ENCODE peak calls at places on chromosomes 1 and 21, in nine cellular contexts. G, K, Q, B, D, J, I, L and H are unnamed samples.

GRCh38 chr1:182699673-182700350 is 15.4 kb upstream of the RGS8 start:
- DNase-seq in G (no peak), K (peak), Q (no peak), B (no peak), D (no peak), J (no peak), I (no peak), L (no peak), H (no peak)

GRCh38 chr1:99943238-99943794 is 26.5 kb upstream of the SLC35A3 start:
- DNase-seq in G (no peak), K (peak), Q (peak), B (peak), D (no peak), J (peak), I (no peak), L (no peak), H (peak)

GRCh38 chr1:174217787-174218574 is 58.7 kb downstream of the RABGAP1L start:
- DNase-seq in G (no peak), K (peak), Q (no peak), B (peak), D (no peak), J (peak), I (no peak), L (no peak), H (no peak)

GRCh38 chr1:212915245-212916091 is 34.9 kb upstream of the VASH2 start:
- DNase-seq in G (no peak), K (peak), Q (no peak), B (peak), D (no peak), J (peak), I (no peak), L (no peak), H (peak)

GRCh38 chr1:93000291-93000690 is 39.0 kb upstream of the DIPK1A start:
- DNase-seq in G (no peak), K (no peak), Q (no peak), B (no peak), D (no peak), J (no peak), I (peak), L (no peak), H (no peak)

GRCh38 chr21:34889287-34889536 is 159.9 kb downstream of the RUNX1 start:
- DNase-seq in G (no peak), K (peak), Q (no peak), B (no peak), D (peak), J (peak), I (peak), L (peak), H (peak)

GRCh38 chr1:185238447-185238846 is 78.6 kb downstream of the IVNS1ABP start:
- DNase-seq in G (no peak), K (peak), Q (no peak), B (peak), D (no peak), J (peak), I (no peak), L (no peak), H (no peak)

GRCh38 chr1:158283965-158284364 is 5.8 kb upstream of the CD1C start:
- DNase-seq in G (no peak), K (no peak), Q (no peak), B (peak), D (no peak), J (no peak), I (no peak), L (no peak), H (no peak)

GRCh38 chr21:34886554-34887385 is 162.3 kb downstream of the RUNX1 start:
- DNase-seq in G (no peak), K (no peak), Q (no peak), B (peak), D (peak), J (no peak), I (peak), L (peak), H (peak)

GRCh38 chr1:230112131-230112701 is 45.2 kb downstream of the GALNT2 start:
- DNase-seq in G (no peak), K (no peak), Q (no peak), B (peak), D (no peak), J (no peak), I (no peak), L (no peak), H (no peak)

GRCh38 chr1:9652379-9653194 is 1.1 kb downstream of the PIK3CD start:
- DNase-seq in G (no peak), K (no peak), Q (no peak), B (peak), D (peak), J (no peak), I (no peak), L (peak), H (no peak)

GRCh38 chr1:98211271-98211840 is 290.5 kb upstream of the DPYD start:
- DNase-seq in G (no peak), K (peak), Q (no peak), B (no peak), D (no peak), J (peak), I (no peak), L (no peak), H (no peak)

GRCh38 chr1:235650341-235651169 is 971 bp upstream of the GNG4 start:
- DNase-seq in G (no peak), K (no peak), Q (no peak), B (no peak), D (no peak), J (peak), I (peak), L (peak), H (peak)

GRCh38 chr1:240093120-240093961 is 1.7 kb downstream of the FMN2 start:
- DNase-seq in G (no peak), K (peak), Q (no peak), B (no peak), D (no peak), J (peak), I (no peak), L (peak), H (peak)

GRCh38 chr21:25708467-25709065 is 26.1 kb downstream of the ATP5PF start:
- DNase-seq in G (peak), K (peak), Q (peak), B (peak), D (no peak), J (peak), I (no peak), L (no peak), H (no peak)

GRCh38 chr1:116559304-116559761 is 11.5 kb downstream of the CD58 start:
- DNase-seq in G (no peak), K (no peak), Q (no peak), B (no peak), D (no peak), J (no peak), I (peak), L (no peak), H (no peak)

GRCh38 chr1:228107636-228108035 is 1.5 kb downstream of the MRPL55 start:
- DNase-seq in G (no peak), K (no peak), Q (no peak), B (no peak), D (no peak), J (no peak), I (no peak), L (peak), H (no peak)

GRCh38 chr1:204769997-204770396 is 84.5 kb upstream of the LRRN2 start:
- DNase-seq in G (no peak), K (peak), Q (no peak), B (no peak), D (no peak), J (no peak), I (no peak), L (no peak), H (no peak)

GRCh38 chr1:55040083-55040952 is 970 bp downstream of the PCSK9 start:
- DNase-seq in G (no peak), K (peak), Q (no peak), B (no peak), D (no peak), J (no peak), I (no peak), L (no peak), H (no peak)

GRCh38 chr1:59718064-59718988 is 96.4 kb upstream of the HOOK1 start:
- DNase-seq in G (no peak), K (peak), Q (no peak), B (peak), D (no peak), J (no peak), I (no peak), L (no peak), H (no peak)

GRCh38 chr1:200242379-200243041 is 167.3 kb downstream of the ZNF281 start:
- DNase-seq in G (no peak), K (peak), Q (no peak), B (peak), D (no peak), J (no peak), I (no peak), L (no peak), H (no peak)

GRCh38 chr1:220300442-220301121 is 28.3 kb upstream of the RAB3GAP2 start:
- DNase-seq in G (peak), K (peak), Q (peak), B (no peak), D (peak), J (peak), I (no peak), L (no peak), H (peak)

GRCh38 chr1:27726173-27726793 is 522 bp downstream of the FAM76A start:
- DNase-seq in G (no peak), K (peak), Q (no peak), B (peak), D (peak), J (peak), I (no peak), L (peak), H (peak)

GRCh38 chr1:70864302-70864701 is 183.3 kb downstream of the PTGER3 start:
- DNase-seq in G (no peak), K (no peak), Q (peak), B (no peak), D (no peak), J (peak), I (no peak), L (no peak), H (no peak)

GRCh38 chr21:36310016-36310415 is 10.0 kb upstream of the MORC3 start:
- DNase-seq in G (no peak), K (no peak), Q (no peak), B (no peak), D (no peak), J (no peak), I (no peak), L (no peak), H (no peak)

GRCh38 chr1:5481889-5482288 is 510.3 kb downstream of the NPHP4 start:
- DNase-seq in G (no peak), K (no peak), Q (no peak), B (peak), D (no peak), J (peak), I (no peak), L (no peak), H (no peak)

DNA sequence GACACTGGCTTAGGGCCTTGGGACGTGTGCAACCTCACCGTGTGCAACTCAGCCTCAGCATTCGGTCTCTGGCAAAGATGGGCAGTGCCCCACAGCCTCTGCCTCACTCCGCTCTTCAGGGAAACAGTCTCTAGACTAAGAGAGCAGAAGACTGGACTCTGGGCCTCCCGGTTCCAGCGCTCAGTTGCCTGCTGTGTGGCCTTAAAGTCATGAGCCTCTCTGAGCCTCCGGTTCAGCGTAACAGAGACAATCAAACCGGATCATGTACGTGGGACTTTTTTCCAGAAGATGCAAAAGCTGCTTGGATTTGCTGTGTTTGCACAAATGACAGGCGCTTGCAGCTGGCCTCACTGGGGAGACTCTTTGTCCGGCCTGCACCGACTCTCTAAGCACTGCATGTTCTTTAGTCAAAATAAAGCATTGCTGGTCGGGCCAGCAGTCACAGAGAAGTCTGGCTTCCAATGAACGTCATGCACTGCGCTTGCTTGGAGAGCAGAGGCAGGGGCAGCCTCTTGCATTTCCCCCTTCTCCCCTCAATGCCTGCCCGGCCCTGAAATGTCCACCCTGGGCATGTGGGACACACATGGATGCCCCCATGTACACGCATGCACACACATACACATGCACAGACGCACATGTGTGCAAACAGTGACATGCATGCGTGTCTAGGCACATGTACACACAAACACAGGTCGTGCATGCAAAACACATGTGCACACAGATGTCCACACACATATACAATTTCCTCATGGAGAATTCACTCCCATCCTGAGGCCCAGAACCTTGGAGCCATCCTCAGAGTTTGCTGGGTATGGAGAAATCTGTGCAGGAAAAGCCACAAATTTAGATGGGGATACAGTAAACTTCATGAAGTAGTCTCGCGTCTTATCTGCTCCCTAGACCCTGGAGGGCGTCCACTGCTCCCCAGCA is 152.4 kb downstream of the PRDM16 start:
- DNase-seq in G (no peak), K (no peak), Q (no peak), B (peak), D (no peak), J (no peak), I (no peak), L (no peak), H (no peak)
- TF ChIP-seq CTCF in G (no peak), K (no peak), Q (no peak), B (no peak), D (no peak), J (no peak), I (no peak), L (no peak), H (no peak)

GRCh38 chr1:35294809-35295208 is 26.3 kb downstream of the ZMYM4 start:
- DNase-seq in G (no peak), K (no peak), Q (no peak), B (no peak), D (no peak), J (no peak), I (no peak), L (no peak), H (no peak)

GRCh38 chr1:35301674-35302392 is 33.3 kb downstream of the ZMYM4 start:
- DNase-seq in G (no peak), K (no peak), Q (no peak), B (no peak), D (no peak), J (no peak), I (no peak), L (no peak), H (no peak)

GRCh38 chr1:35300376-35300775 is 31.9 kb downstream of the ZMYM4 start:
- DNase-seq in G (no peak), K (no peak), Q (no peak), B (no peak), D (no peak), J (no peak), I (no peak), L (no peak), H (no peak)

DNA sequence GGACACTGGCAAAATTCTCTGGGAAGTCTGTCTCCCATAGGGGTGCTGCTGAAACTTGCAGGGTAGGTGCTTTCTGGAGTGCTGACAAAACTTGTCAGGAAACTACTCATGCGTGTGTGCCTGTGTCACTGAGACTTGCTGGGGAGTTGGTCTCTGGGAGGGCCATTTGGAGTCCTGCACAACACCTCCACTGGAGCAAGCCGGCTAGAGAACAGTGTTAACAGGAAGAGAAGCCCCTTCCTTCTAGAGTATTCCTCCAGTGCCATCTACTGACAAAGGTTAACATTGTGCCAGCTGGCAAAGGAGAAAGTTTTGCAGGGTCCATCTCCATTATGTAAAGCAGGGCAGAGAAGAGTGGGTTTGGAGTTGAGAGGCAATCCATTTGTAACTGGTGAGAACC is 30.0 kb downstream of the ZMYM4 start:
- DNase-seq in G (no peak), K (peak), Q (no peak), B (peak), D (no peak), J (peak), I (no peak), L (no peak), H (no peak)
- TF ChIP-seq CTCF in G (no peak), K (peak), Q (peak), B (peak), D (peak), J (peak), I (peak), L (no peak), H (no peak)

GRCh38 chr21:41678016-41678935 is 88.6 kb downstream of the RIPK4 start:
- DNase-seq in G (no peak), K (peak), Q (no peak), B (no peak), D (peak), J (peak), I (no peak), L (peak), H (no peak)
- TF ChIP-seq CTCF in G (no peak), K (no peak), Q (no peak), B (no peak), D (no peak), J (no peak), I (no peak), L (no peak), H (no peak)

GRCh38 chr1:11132571-11133293 is 33.1 kb upstream of the EXOSC10 start:
- DNase-seq in G (no peak), K (no peak), Q (no peak), B (no peak), D (no peak), J (no peak), I (no peak), L (no peak), H (no peak)
- TF ChIP-seq CTCF in G (peak), K (no peak), Q (no peak), B (no peak), D (no peak), J (no peak), I (no peak), L (no peak), H (no peak)

GRCh38 chr21:32457360-32457840 is 44.9 kb downstream of the EVA1C start:
- DNase-seq in G (no peak), K (no peak), Q (no peak), B (no peak), D (peak), J (peak), I (no peak), L (peak), H (no peak)
- TF ChIP-seq CTCF in G (no peak), K (peak), Q (peak), B (no peak), D (no peak), J (no peak), I (no peak), L (peak), H (no peak)

GRCh38 chr1:41749992-41750745 is 168.6 kb downstream of the HIVEP3 start:
- DNase-seq in G (no peak), K (no peak), Q (no peak), B (no peak), D (no peak), J (no peak), I (no peak), L (no peak), H (no peak)

GRCh38 chr1:41752514-41753170 is 166.1 kb downstream of the HIVEP3 start:
- DNase-seq in G (no peak), K (no peak), Q (no peak), B (no peak), D (no peak), J (no peak), I (no peak), L (no peak), H (no peak)

GRCh38 chr1:41758490-41758889 is 160.2 kb downstream of the HIVEP3 start:
- DNase-seq in G (no peak), K (peak), Q (no peak), B (no peak), D (no peak), J (no peak), I (no peak), L (no peak), H (no peak)

GRCh38 chr1:41751804-41752513 is 166.8 kb downstream of the HIVEP3 start:
- DNase-seq in G (no peak), K (peak), Q (no peak), B (peak), D (peak), J (no peak), I (no peak), L (no peak), H (no peak)

GRCh38 chr1:41754540-41754939 is 164.2 kb downstream of the HIVEP3 start:
- DNase-seq in G (no peak), K (no peak), Q (no peak), B (peak), D (no peak), J (no peak), I (no peak), L (no peak), H (no peak)
- TF ChIP-seq CTCF in G (no peak), K (no peak), Q (no peak), B (peak), D (no peak), J (peak), I (no peak), L (no peak), H (no peak)

GRCh38 chr1:47906009-47906432 is 91.2 kb downstream of the TRABD2B start:
- DNase-seq in G (no peak), K (no peak), Q (no peak), B (no peak), D (peak), J (peak), I (no peak), L (no peak), H (no peak)
- TF ChIP-seq CTCF in G (no peak), K (no peak), Q (no peak), B (no peak), D (no peak), J (no peak), I (no peak), L (no peak), H (no peak)

DNA sequence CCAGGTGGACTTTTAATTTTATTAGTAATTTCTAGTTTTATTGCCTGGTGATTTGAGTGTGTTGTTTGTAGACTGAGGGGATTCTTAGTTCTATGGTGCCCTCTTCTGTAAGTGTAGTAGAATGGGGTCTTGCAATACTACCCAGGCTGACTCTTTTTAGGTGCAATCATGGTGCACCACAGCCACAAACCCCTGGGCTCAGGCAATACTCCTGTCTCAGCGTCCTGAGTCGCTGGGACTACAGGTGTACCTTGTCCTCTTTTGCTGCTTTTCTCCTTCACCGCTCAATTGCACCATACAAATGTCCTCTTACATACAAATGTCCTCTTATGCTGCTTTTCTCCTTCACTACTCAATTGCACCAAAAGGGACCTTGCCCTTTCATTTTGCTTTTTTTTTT is 43.1 kb downstream of the SCP2 start:
- DNase-seq in G (no peak), K (peak), Q (no peak), B (peak), D (no peak), J (peak), I (no peak), L (no peak), H (no peak)
- TF ChIP-seq CTCF in G (no peak), K (no peak), Q (peak), B (no peak), D (peak), J (no peak), I (no peak), L (no peak), H (no peak)

DNA sequence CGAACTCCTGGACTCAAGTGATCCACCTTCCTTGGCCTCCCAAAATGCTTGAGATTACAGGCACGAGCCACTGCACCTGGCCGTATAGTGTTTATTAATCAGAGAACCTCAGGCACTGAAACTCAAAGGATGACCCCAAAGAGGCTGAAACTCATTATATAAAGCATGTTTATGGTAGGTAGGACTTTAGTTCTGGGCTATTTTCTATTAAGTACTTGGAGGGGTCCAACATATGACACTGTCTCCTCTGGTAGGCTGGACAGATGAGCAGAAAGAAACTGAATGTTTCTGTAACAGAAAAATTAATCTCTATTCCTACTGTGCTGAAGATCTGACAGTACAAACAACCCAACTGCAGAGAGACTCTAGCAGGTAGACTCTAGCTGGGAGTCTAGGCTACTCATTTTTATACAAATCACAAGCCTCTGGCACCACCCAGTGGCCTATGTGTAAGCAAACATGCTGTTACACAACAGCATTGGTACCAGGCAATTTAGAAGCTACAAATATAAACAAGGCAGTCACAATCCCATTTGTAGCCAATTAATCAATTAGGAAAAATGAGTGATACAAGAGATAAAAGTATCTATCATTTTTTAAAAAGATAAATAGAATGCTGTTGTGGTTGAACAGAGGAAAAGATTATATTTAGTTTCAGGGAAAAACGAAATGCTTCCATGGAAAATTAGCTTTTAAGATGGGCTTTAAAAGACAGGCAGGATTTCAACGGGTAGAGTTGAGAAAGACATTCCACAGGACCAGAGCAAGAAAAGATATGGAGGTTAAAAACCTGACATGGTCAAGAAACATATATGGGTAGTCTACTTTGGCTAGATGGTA is 10.4 kb downstream of the DCAF8 start:
- DNase-seq in G (peak), K (peak), Q (peak), B (peak), D (no peak), J (peak), I (no peak), L (no peak), H (no peak)
- TF ChIP-seq CTCF in G (peak), K (peak), Q (peak), B (peak), D (peak), J (peak), I (peak), L (peak), H (no peak)